ENCODE peak calls at places on chromosomes 12 and 14, in nine cellular contexts. J, H, Y, C, T, E, S, M and A are unnamed samples.
A peak's percentile ranks its signal among the peaks of the same experiment; 100 is the strongest.

GRCh38 chr14:35818346-35819115 is 7.6 kb upstream of the BRMS1L start:
- DNase-seq in J (peak; percentile 68), H (peak; percentile 25), Y (peak; percentile 34), C (no peak), T (peak; percentile 35), E (no peak), S (peak; percentile 41), M (no peak), A (peak; percentile 78)

GRCh38 chr12:62767946-62768345 is 167.0 kb downstream of the PPM1H start:
- DNase-seq in J (no peak), H (no peak), Y (no peak), C (no peak), T (no peak), E (no peak), S (no peak), M (no peak), A (no peak)

GRCh38 chr14:103509864-103510263 is 12.8 kb downstream of the CKB start:
- DNase-seq in J (no peak), H (no peak), Y (no peak), C (no peak), T (no peak), E (peak; percentile 50), S (no peak), M (no peak), A (no peak)

GRCh38 chr12:51364026-51364425 is 17.5 kb upstream of the CELA1 start:
- DNase-seq in J (no peak), H (no peak), Y (no peak), C (no peak), T (no peak), E (no peak), S (no peak), M (no peak), A (no peak)

GRCh38 chr12:4270016-4270669 is 3.4 kb upstream of the CCND2 start:
- DNase-seq in J (no peak), H (no peak), Y (no peak), C (no peak), T (no peak), E (no peak), S (no peak), M (no peak), A (no peak)

GRCh38 chr14:34965912-34966311 is 16.9 kb upstream of the SRP54 start:
- DNase-seq in J (no peak), H (no peak), Y (no peak), C (no peak), T (no peak), E (no peak), S (no peak), M (no peak), A (no peak)

GRCh38 chr12:88142610-88142991 is 494 bp downstream of the TMTC3 start:
- DNase-seq in J (no peak), H (peak; percentile 15), Y (no peak), C (no peak), T (peak; percentile 34), E (peak; percentile 67), S (no peak), M (peak; percentile 13), A (no peak)

GRCh38 chr12:108793756-108794441 is 62.6 kb upstream of the CORO1C start:
- DNase-seq in J (no peak), H (no peak), Y (no peak), C (no peak), T (no peak), E (peak; percentile 61), S (no peak), M (no peak), A (no peak)

GRCh38 chr14:20714593-20715250 is 26.2 kb downstream of the ANG start:
- DNase-seq in J (no peak), H (no peak), Y (peak; percentile 72), C (no peak), T (no peak), E (peak; percentile 85), S (peak; percentile 54), M (no peak), A (no peak)

GRCh38 chr12:50043854-50044253 is 13.5 kb upstream of the ASIC1 start:
- DNase-seq in J (no peak), H (no peak), Y (no peak), C (no peak), T (no peak), E (no peak), S (no peak), M (no peak), A (no peak)

GRCh38 chr12:3145036-3145435 is 67.9 kb downstream of the TSPAN9 start:
- DNase-seq in J (no peak), H (no peak), Y (no peak), C (no peak), T (no peak), E (no peak), S (no peak), M (no peak), A (no peak)

GRCh38 chr14:99733221-99733550 is 49.1 kb downstream of the CYP46A1 start:
- DNase-seq in J (no peak), H (no peak), Y (no peak), C (no peak), T (no peak), E (no peak), S (no peak), M (no peak), A (no peak)

GRCh38 chr12:113476093-113476986 is 4.7 kb upstream of the LHX5 start:
- DNase-seq in J (no peak), H (peak; percentile 81), Y (no peak), C (no peak), T (no peak), E (no peak), S (no peak), M (no peak), A (no peak)

GRCh38 chr14:24315807-24316596 is 4.7 kb downstream of the LTB4R start:
- DNase-seq in J (no peak), H (no peak), Y (no peak), C (no peak), T (peak; percentile 33), E (peak; percentile 75), S (no peak), M (no peak), A (no peak)

GRCh38 chr12:30794591-30795409 is 40.0 kb upstream of the CAPRIN2 start:
- DNase-seq in J (peak; percentile 92), H (peak; percentile 15), Y (peak; percentile 77), C (no peak), T (peak; percentile 16), E (no peak), S (peak; percentile 68), M (no peak), A (peak; percentile 56)

GRCh38 chr14:91376547-91377477 is 40.8 kb downstream of the CCDC88C start:
- DNase-seq in J (no peak), H (peak; percentile 40), Y (no peak), C (no peak), T (peak; percentile 64), E (peak; percentile 63), S (no peak), M (no peak), A (no peak)